ENCODE peak calls at places on chromosomes 2 and 18, in ten cellular contexts. W, F, L, C, V, S, N, G, B and E are unnamed samples.

GRCh38 chr2:67394734-67395133 is 2.4 kb upstream of the ETAA1 start:
- DNase-seq in W (no peak), F (peak; percentile 63), L (no peak), C (no peak), V (no peak), S (no peak), N (no peak), G (no peak), B (no peak), E (no peak)

GRCh38 chr18:73099759-73100158 is 232.0 kb upstream of the NETO1 start:
- DNase-seq in W (no peak), F (no peak), L (no peak), C (no peak), V (no peak), S (no peak), N (no peak), G (no peak), B (no peak), E (no peak)

GRCh38 chr18:24054130-24054529 is 39.6 kb downstream of the TTC39C start:
- DNase-seq in W (no peak), F (no peak), L (no peak), C (no peak), V (no peak), S (no peak), N (no peak), G (no peak), B (no peak), E (no peak)

GRCh38 chr2:45009303-45009927 is at the start of gene SIX2:
- DNase-seq in W (peak; percentile 96), F (peak; percentile 96), L (peak; percentile 96), C (peak; percentile 79), V (peak; percentile 75), S (peak; percentile 99), N (peak; percentile 98), G (peak; percentile 81), B (peak; percentile 41), E (peak; percentile 98)

GRCh38 chr2:168189835-168190426 is 57.5 kb downstream of the STK39 start:
- DNase-seq in W (no peak), F (no peak), L (no peak), C (peak; percentile 57), V (no peak), S (no peak), N (no peak), G (peak; percentile 19), B (peak; percentile 27), E (no peak)

GRCh38 chr2:122635649-122636496 is 880.4 kb downstream of the TSN start:
- DNase-seq in W (no peak), F (no peak), L (no peak), C (no peak), V (no peak), S (peak; percentile 3), N (no peak), G (no peak), B (no peak), E (no peak)

GRCh38 chr2:179222076-179222475 is 42.6 kb downstream of the SESTD1 start:
- DNase-seq in W (no peak), F (peak; percentile 28), L (no peak), C (no peak), V (no peak), S (no peak), N (no peak), G (no peak), B (no peak), E (no peak)

GRCh38 chr2:217897091-217897715 is 105.6 kb downstream of the TNS1 start:
- DNase-seq in W (no peak), F (no peak), L (no peak), C (no peak), V (no peak), S (no peak), N (no peak), G (no peak), B (no peak), E (no peak)

GRCh38 chr2:43044093-43044614 is 182.3 kb downstream of the ZFP36L2 start:
- DNase-seq in W (no peak), F (no peak), L (no peak), C (no peak), V (no peak), S (no peak), N (peak; percentile 49), G (no peak), B (no peak), E (peak; percentile 44)

GRCh38 chr2:39481611-39482010 is 44.5 kb upstream of the MAP4K3 start:
- DNase-seq in W (no peak), F (no peak), L (no peak), C (no peak), V (no peak), S (no peak), N (no peak), G (peak; percentile 60), B (no peak), E (no peak)

GRCh38 chr2:68837164-68837860 is 33.9 kb downstream of the BMP10 start:
- DNase-seq in W (no peak), F (peak; percentile 77), L (no peak), C (peak; percentile 91), V (no peak), S (peak; percentile 77), N (peak; percentile 92), G (peak; percentile 66), B (no peak), E (peak; percentile 73)

GRCh38 chr2:118310016-118310877 is 222.0 kb downstream of the INSIG2 start:
- DNase-seq in W (no peak), F (peak; percentile 11), L (no peak), C (no peak), V (peak; percentile 19), S (peak; percentile 47), N (peak; percentile 87), G (no peak), B (no peak), E (no peak)
- H3K4me3 ChIP-seq in W (peak overlapping the region; percentile 31), F (peak overlapping the region; percentile 64), L (peak overlapping the region; percentile 73), C (peak overlapping the region; percentile 35), V (peak overlapping the region; percentile 38), S (peak overlapping the region; percentile 47), N (peak overlapping the region; percentile 81), G (no peak overlapping the region), B (peak overlapping the region; percentile 54), E (peak overlapping the region; percentile 68)

GRCh38 chr2:172613610-172614231 is 57.8 kb downstream of the PDK1 start:
- DNase-seq in W (no peak), F (no peak), L (no peak), C (no peak), V (no peak), S (no peak), N (no peak), G (no peak), B (no peak), E (no peak)
- TF ChIP-seq CTCF in W (no peak), F (no peak), L (no peak), C (no peak), V (no peak), S (peak; percentile 18), N (peak; percentile 24), G (peak; percentile 17), B (peak; percentile 15), E (no peak)

GRCh38 chr2:99852376-99852934 is 289.9 kb downstream of the AFF3 start:
- DNase-seq in W (no peak), F (no peak), L (no peak), C (no peak), V (no peak), S (no peak), N (no peak), G (no peak), B (no peak), E (no peak)

GRCh38 chr2:99851811-99852210 is 290.6 kb downstream of the AFF3 start:
- DNase-seq in W (no peak), F (no peak), L (no peak), C (no peak), V (no peak), S (no peak), N (no peak), G (no peak), B (no peak), E (no peak)

GRCh38 chr2:99851091-99851490 is 291.3 kb downstream of the AFF3 start:
- DNase-seq in W (no peak), F (no peak), L (no peak), C (no peak), V (no peak), S (no peak), N (no peak), G (no peak), B (no peak), E (no peak)

GRCh38 chr2:99856119-99856518 is 286.3 kb downstream of the AFF3 start:
- DNase-seq in W (no peak), F (no peak), L (no peak), C (no peak), V (no peak), S (no peak), N (no peak), G (no peak), B (no peak), E (no peak)

DNA sequence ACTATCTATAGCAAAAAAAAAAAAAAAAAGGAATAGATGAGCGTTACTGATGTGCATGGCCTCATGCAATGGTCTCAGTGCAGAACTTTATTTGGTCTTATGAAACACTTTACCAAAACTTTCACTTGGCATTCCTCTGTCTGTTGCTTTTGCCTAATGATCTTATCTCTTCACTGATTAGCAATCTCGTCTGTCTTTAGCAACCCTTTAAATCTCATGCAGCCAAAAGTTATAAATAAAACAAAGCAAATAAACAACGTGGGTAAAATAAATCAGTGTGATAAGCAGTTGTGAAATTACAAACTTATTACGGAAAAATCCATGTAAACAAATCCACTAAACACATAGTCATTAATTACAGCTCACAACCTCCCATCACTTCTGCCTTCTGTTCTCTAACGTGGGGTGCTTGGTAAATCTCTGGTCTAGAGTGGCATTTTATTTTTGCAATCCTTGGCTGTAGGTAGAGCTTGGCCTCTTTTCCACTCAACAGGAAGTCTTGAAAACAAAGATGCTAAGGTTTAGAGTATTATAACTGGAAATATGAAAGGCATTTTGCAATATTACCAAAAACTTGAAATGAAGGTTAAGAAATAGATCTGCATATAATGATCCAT is 288.0 kb downstream of the AFF3 start:
- DNase-seq in W (no peak), F (no peak), L (no peak), C (no peak), V (no peak), S (no peak), N (no peak), G (no peak), B (no peak), E (no peak)
- H3K27ac ChIP-seq in W (no peak overlapping the region), F (no peak overlapping the region), L (no peak overlapping the region), C (no peak overlapping the region), V (no peak overlapping the region), S (no peak overlapping the region), N (no peak overlapping the region), G (no peak overlapping the region), B (no peak overlapping the region), E (no peak overlapping the region)

DNA sequence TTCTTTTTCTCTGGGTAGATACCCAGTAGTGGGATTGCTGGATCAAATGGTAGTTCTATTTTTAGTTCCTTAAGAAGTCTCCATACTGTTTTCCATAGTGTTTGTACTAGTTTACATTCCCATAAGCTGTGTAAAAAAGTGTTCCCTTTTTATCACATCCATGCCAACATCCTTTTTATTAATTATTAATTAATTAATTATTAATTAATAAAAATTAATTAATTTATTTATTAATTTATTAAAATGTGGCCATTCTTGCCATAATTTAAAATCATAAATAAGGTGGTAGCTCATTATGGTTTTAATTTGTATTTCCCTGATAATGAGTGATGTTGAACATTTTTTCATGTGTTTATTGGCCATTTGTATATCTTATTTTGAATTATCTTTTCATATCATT is 234.3 kb upstream of the FBXO11 start:
- DNase-seq in W (no peak), F (no peak), L (no peak), C (no peak), V (no peak), S (no peak), N (no peak), G (no peak), B (no peak), E (no peak)
- H3K4me3 ChIP-seq in W (no peak overlapping the region), F (no peak overlapping the region), L (no peak overlapping the region), C (no peak overlapping the region), V (no peak overlapping the region), S (no peak overlapping the region), N (no peak overlapping the region), G (no peak overlapping the region), B (no peak overlapping the region), E (no peak overlapping the region)

GRCh38 chr2:235384624-235385023 is 109.2 kb upstream of the AGAP1 start:
- DNase-seq in W (no peak), F (no peak), L (no peak), C (no peak), V (no peak), S (no peak), N (peak; percentile 75), G (no peak), B (no peak), E (no peak)
- TF ChIP-seq CTCF in W (no peak), F (no peak), L (no peak), C (no peak), V (no peak), S (no peak), N (no peak), G (no peak), B (no peak), E (no peak)